ENCODE peak calls at places on chromosomes 11 and 22, in nine cellular contexts. One of them, this sample, is unnamed.
A peak's percentile ranks its signal among the peaks of the same experiment; 100 is the strongest.

GRCh38 chr22:25567305-25567704 is 2.8 kb downstream of the GRK3 start:
- DNase-seq in midbrain: no peak
- DNase-seq in right lobe of liver: no peak
- DNase-seq in NCI-H2029: peak; percentile 12
- DNase-seq in lung microvascular endothelial cell: no peak
- DNase-seq in hippocampal formation: no peak
- DNase-seq in GM04503: no peak
- DNase-seq in NCI-H1105 treated with DMSO at 0.1 percent for 48 hours: no peak
- DNase-seq in neuronal stem cell: no peak
- DNase-seq in this sample: no peak

GRCh38 chr11:94655291-94655690 is 88.1 kb downstream of the PIWIL4 start:
- DNase-seq in NCI-H1105 treated with DMSO at 0.1 percent for 48 hours: no peak
- DNase-seq in midbrain: no peak
- DNase-seq in hippocampal formation: no peak
- DNase-seq in neuronal stem cell: no peak
- DNase-seq in GM04503: no peak
- DNase-seq in right lobe of liver: no peak
- DNase-seq in NCI-H2029: no peak
- DNase-seq in lung microvascular endothelial cell: no peak
- DNase-seq in this sample: no peak

GRCh38 chr22:44677299-44678244 is 24.4 kb upstream of the PRR5 start:
- DNase-seq in right lobe of liver: no peak
- DNase-seq in lung microvascular endothelial cell: no peak
- DNase-seq in NCI-H1105 treated with DMSO at 0.1 percent for 48 hours: no peak
- DNase-seq in midbrain: no peak
- DNase-seq in neuronal stem cell: no peak
- DNase-seq in NCI-H2029: no peak
- DNase-seq in GM04503: no peak
- DNase-seq in hippocampal formation: no peak
- DNase-seq in this sample: no peak

GRCh38 chr11:114152162-114152561 is 92.7 kb downstream of the ZBTB16 start:
- DNase-seq in lung microvascular endothelial cell: no peak
- DNase-seq in right lobe of liver: no peak
- DNase-seq in NCI-H2029: no peak
- DNase-seq in midbrain: no peak
- DNase-seq in hippocampal formation: no peak
- DNase-seq in NCI-H1105 treated with DMSO at 0.1 percent for 48 hours: no peak
- DNase-seq in GM04503: no peak
- DNase-seq in neuronal stem cell: no peak
- DNase-seq in this sample: no peak

GRCh38 chr11:74749127-74749964 is 697 bp downstream of the RNF169 start:
- DNase-seq in NCI-H2029: peak; percentile 25
- DNase-seq in right lobe of liver: peak; percentile 73
- DNase-seq in hippocampal formation: no peak
- DNase-seq in NCI-H1105 treated with DMSO at 0.1 percent for 48 hours: peak; percentile 45
- DNase-seq in lung microvascular endothelial cell: peak; percentile 72
- DNase-seq in neuronal stem cell: no peak
- DNase-seq in GM04503: no peak
- DNase-seq in midbrain: peak; percentile 41
- DNase-seq in this sample: no peak

GRCh38 chr22:50521710-50522109 is 3.7 kb downstream of the SCO2 start:
- DNase-seq in right lobe of liver: no peak
- DNase-seq in NCI-H1105 treated with DMSO at 0.1 percent for 48 hours: no peak
- DNase-seq in GM04503: no peak
- DNase-seq in lung microvascular endothelial cell: no peak
- DNase-seq in hippocampal formation: no peak
- DNase-seq in NCI-H2029: no peak
- DNase-seq in midbrain: no peak
- DNase-seq in neuronal stem cell: no peak
- DNase-seq in this sample: no peak

GRCh38 chr11:77201370-77201769 is 73.3 kb downstream of the MYO7A start:
- DNase-seq in lung microvascular endothelial cell: no peak
- DNase-seq in midbrain: no peak
- DNase-seq in neuronal stem cell: no peak
- DNase-seq in GM04503: no peak
- DNase-seq in NCI-H2029: no peak
- DNase-seq in right lobe of liver: peak; percentile 35
- DNase-seq in NCI-H1105 treated with DMSO at 0.1 percent for 48 hours: no peak
- DNase-seq in hippocampal formation: no peak
- DNase-seq in this sample: no peak

GRCh38 chr22:23169032-23169384 is 11.3 kb upstream of the BCR start:
- DNase-seq in midbrain: no peak
- DNase-seq in NCI-H2029: no peak
- DNase-seq in GM04503: no peak
- DNase-seq in right lobe of liver: no peak
- DNase-seq in neuronal stem cell: no peak
- DNase-seq in lung microvascular endothelial cell: no peak
- DNase-seq in hippocampal formation: no peak
- DNase-seq in NCI-H1105 treated with DMSO at 0.1 percent for 48 hours: no peak
- DNase-seq in this sample: no peak

GRCh38 chr11:123137496-123138270 is 57.4 kb downstream of the CLMP start:
- DNase-seq in NCI-H2029: no peak
- DNase-seq in GM04503: peak; percentile 70
- DNase-seq in NCI-H1105 treated with DMSO at 0.1 percent for 48 hours: no peak
- DNase-seq in midbrain: peak; percentile 33
- DNase-seq in neuronal stem cell: peak; percentile 20
- DNase-seq in right lobe of liver: peak; percentile 47
- DNase-seq in lung microvascular endothelial cell: no peak
- DNase-seq in hippocampal formation: peak; percentile 37
- DNase-seq in this sample: peak; percentile 70

GRCh38 chr11:117273550-117274289 is 17.4 kb upstream of the BACE1-AS start:
- DNase-seq in hippocampal formation: no peak
- DNase-seq in NCI-H1105 treated with DMSO at 0.1 percent for 48 hours: no peak
- DNase-seq in GM04503: peak; percentile 42
- DNase-seq in midbrain: no peak
- DNase-seq in lung microvascular endothelial cell: no peak
- DNase-seq in right lobe of liver: no peak
- DNase-seq in NCI-H2029: no peak
- DNase-seq in neuronal stem cell: no peak
- DNase-seq in this sample: peak; percentile 29

GRCh38 chr11:65043881-65044501 is 3.0 kb downstream of the SAC3D1 start:
- DNase-seq in right lobe of liver: no peak
- DNase-seq in neuronal stem cell: no peak
- DNase-seq in NCI-H1105 treated with DMSO at 0.1 percent for 48 hours: no peak
- DNase-seq in GM04503: peak; percentile 43
- DNase-seq in hippocampal formation: peak; percentile 18
- DNase-seq in lung microvascular endothelial cell: no peak
- DNase-seq in NCI-H2029: no peak
- DNase-seq in midbrain: peak; percentile 6
- DNase-seq in this sample: peak; percentile 29

GRCh38 chr11:55956521-55956920 is 13.2 kb downstream of the OR10AG1 start:
- DNase-seq in neuronal stem cell: no peak
- DNase-seq in right lobe of liver: no peak
- DNase-seq in lung microvascular endothelial cell: no peak
- DNase-seq in midbrain: no peak
- DNase-seq in hippocampal formation: no peak
- DNase-seq in GM04503: no peak
- DNase-seq in NCI-H1105 treated with DMSO at 0.1 percent for 48 hours: no peak
- DNase-seq in NCI-H2029: no peak
- DNase-seq in this sample: no peak

GRCh38 chr11:72821920-72822799 is 7.9 kb downstream of the ATG16L2 start:
- DNase-seq in midbrain: peak; percentile 89
- DNase-seq in GM04503: no peak
- DNase-seq in right lobe of liver: peak; percentile 91
- DNase-seq in NCI-H2029: peak; percentile 76
- DNase-seq in lung microvascular endothelial cell: peak; percentile 94
- DNase-seq in neuronal stem cell: peak; percentile 93
- DNase-seq in hippocampal formation: peak; percentile 81
- DNase-seq in NCI-H1105 treated with DMSO at 0.1 percent for 48 hours: peak; percentile 91
- DNase-seq in this sample: no peak

GRCh38 chr22:37345863-37346514 is 63.7 kb downstream of the CYTH4 start:
- DNase-seq in NCI-H1105 treated with DMSO at 0.1 percent for 48 hours: peak; percentile 71
- DNase-seq in NCI-H2029: no peak
- DNase-seq in GM04503: peak; percentile 84
- DNase-seq in lung microvascular endothelial cell: peak; percentile 47
- DNase-seq in hippocampal formation: no peak
- DNase-seq in neuronal stem cell: no peak
- DNase-seq in right lobe of liver: no peak
- DNase-seq in midbrain: no peak
- DNase-seq in this sample: peak; percentile 96

GRCh38 chr11:101129203-101129943 is at the start of gene PGR:
- DNase-seq in neuronal stem cell: peak; percentile 17
- DNase-seq in lung microvascular endothelial cell: no peak
- DNase-seq in hippocampal formation: no peak
- DNase-seq in GM04503: no peak
- DNase-seq in NCI-H2029: no peak
- DNase-seq in right lobe of liver: peak; percentile 38
- DNase-seq in NCI-H1105 treated with DMSO at 0.1 percent for 48 hours: no peak
- DNase-seq in midbrain: no peak
- DNase-seq in this sample: no peak

GRCh38 chr11:128905345-128906184 is 14.4 kb downstream of the KCNJ5 start:
- DNase-seq in neuronal stem cell: no peak
- DNase-seq in NCI-H1105 treated with DMSO at 0.1 percent for 48 hours: peak; percentile 71
- DNase-seq in NCI-H2029: peak; percentile 28
- DNase-seq in hippocampal formation: no peak
- DNase-seq in lung microvascular endothelial cell: peak; percentile 31
- DNase-seq in GM04503: no peak
- DNase-seq in right lobe of liver: no peak
- DNase-seq in midbrain: no peak
- DNase-seq in this sample: no peak

GRCh38 chr11:68312117-68312779 is at the start of gene LRP5:
- DNase-seq in NCI-H1105 treated with DMSO at 0.1 percent for 48 hours: no peak
- DNase-seq in neuronal stem cell: no peak
- DNase-seq in right lobe of liver: peak; percentile 58
- DNase-seq in hippocampal formation: no peak
- DNase-seq in midbrain: no peak
- DNase-seq in lung microvascular endothelial cell: peak; percentile 44
- DNase-seq in NCI-H2029: no peak
- DNase-seq in GM04503: no peak
- DNase-seq in this sample: no peak

GRCh38 chr11:839875-840617 is 2.3 kb downstream of the POLR2L start:
- DNase-seq in hippocampal formation: no peak
- DNase-seq in right lobe of liver: no peak
- DNase-seq in NCI-H1105 treated with DMSO at 0.1 percent for 48 hours: no peak
- DNase-seq in NCI-H2029: no peak
- DNase-seq in GM04503: no peak
- DNase-seq in lung microvascular endothelial cell: no peak
- DNase-seq in midbrain: no peak
- DNase-seq in neuronal stem cell: no peak
- DNase-seq in this sample: no peak

GRCh38 chr11:131980878-131981668 is 610.7 kb downstream of the NTM start:
- DNase-seq in midbrain: no peak
- DNase-seq in hippocampal formation: no peak
- DNase-seq in right lobe of liver: no peak
- DNase-seq in NCI-H1105 treated with DMSO at 0.1 percent for 48 hours: no peak
- DNase-seq in lung microvascular endothelial cell: no peak
- DNase-seq in NCI-H2029: no peak
- DNase-seq in GM04503: peak; percentile 17
- DNase-seq in neuronal stem cell: no peak
- DNase-seq in this sample: no peak

GRCh38 chr11:94776351-94777321 is 8.5 kb downstream of the AMOTL1 start:
- DNase-seq in hippocampal formation: no peak
- DNase-seq in GM04503: no peak
- DNase-seq in right lobe of liver: no peak
- DNase-seq in neuronal stem cell: no peak
- DNase-seq in midbrain: no peak
- DNase-seq in lung microvascular endothelial cell: peak; percentile 53
- DNase-seq in NCI-H1105 treated with DMSO at 0.1 percent for 48 hours: peak; percentile 18
- DNase-seq in NCI-H2029: peak; percentile 88
- DNase-seq in this sample: no peak

GRCh38 chr22:17944205-17944725 is 80.1 kb downstream of the MICAL3 start:
- DNase-seq in lung microvascular endothelial cell: no peak
- DNase-seq in GM04503: no peak
- DNase-seq in neuronal stem cell: no peak
- DNase-seq in right lobe of liver: no peak
- DNase-seq in NCI-H1105 treated with DMSO at 0.1 percent for 48 hours: no peak
- DNase-seq in NCI-H2029: no peak
- DNase-seq in hippocampal formation: no peak
- DNase-seq in midbrain: no peak
- DNase-seq in this sample: no peak

This sample was measured in BJ.